ENCODE peak calls at places on chromosomes 12 and 14, in four cellular contexts. S, T, N and U are unnamed samples.

GRCh38 chr12:3458041-3458440 is 33.0 kb upstream of the PRMT8 start:
- DNase-seq in T (no peak), N (no peak), S (no peak), U (no peak)

GRCh38 chr14:33730163-33730562 is 220.7 kb downstream of the EGLN3 start:
- DNase-seq in N (no peak), T (no peak), S (no peak), U (no peak)

GRCh38 chr12:499837-500458 is 40.2 kb downstream of the B4GALNT3 start:
- DNase-seq in T (no peak), S (no peak), N (no peak), U (no peak)

GRCh38 chr14:31303654-31304053 is 96.1 kb upstream of the HECTD1 start:
- DNase-seq in S (no peak), N (no peak), T (no peak), U (no peak)

GRCh38 chr14:49203676-49204075 is 382.5 kb downstream of the RPS29 start:
- DNase-seq in S (no peak), T (no peak), N (no peak), U (no peak)

GRCh38 chr12:62769076-62769619 is 165.8 kb downstream of the PPM1H start:
- DNase-seq in T (no peak), S (no peak), N (no peak), U (no peak)

GRCh38 chr12:114698566-114699163 is 14.7 kb upstream of the TBX3 start:
- DNase-seq in T (no peak), N (peak; percentile 64), S (no peak), U (no peak)

GRCh38 chr12:117189725-117190209 is 503 bp downstream of the FBXO21 start:
- DNase-seq in N (peak; percentile 40), T (peak; percentile 34), S (peak; percentile 24), U (no peak)

GRCh38 chr12:62259311-62259992 is 752 bp upstream of the USP15 start:
- DNase-seq in S (peak; percentile 37), T (no peak), N (no peak), U (no peak)

GRCh38 chr14:72741836-72742681 is 151.8 kb downstream of the DPF3 start:
- DNase-seq in T (peak; percentile 85), S (no peak), N (no peak), U (no peak)

GRCh38 chr14:51929920-51930682 is 59.2 kb upstream of the RTRAF start:
- DNase-seq in N (no peak), T (no peak), S (no peak), U (no peak)

GRCh38 chr14:87573581-87573980 is 419.4 kb downstream of the GALC start:
- DNase-seq in T (no peak), N (no peak), S (no peak), U (no peak)

GRCh38 chr12:590206-590750 is 73.0 kb downstream of the NINJ2 start:
- DNase-seq in S (no peak), N (no peak), T (no peak), U (no peak)

GRCh38 chr12:116481726-116482125 is 77.5 kb upstream of the MAP1LC3B2 start:
- DNase-seq in S (no peak), T (no peak), N (no peak), U (no peak)

GRCh38 chr12:126999352-126999751 is 1267.6 kb upstream of the TMEM132C start:
- DNase-seq in N (no peak), T (no peak), S (no peak), U (no peak)

GRCh38 chr12:2451025-2451424 is 343.7 kb upstream of the FKBP4 start:
- DNase-seq in N (no peak), T (no peak), S (no peak), U (no peak)

GRCh38 chr12:2963154-2963759 is 4.1 kb downstream of the TEAD4 start:
- DNase-seq in N (peak; percentile 63), S (peak; percentile 96), T (peak; percentile 22), U (no peak)

GRCh38 chr12:123227581-123228258 is 5.2 kb downstream of the MPHOSPH9 start:
- DNase-seq in N (no peak), S (no peak), T (no peak), U (no peak)

GRCh38 chr14:31788340-31788739 is 227.1 kb downstream of the NUBPL start:
- DNase-seq in N (no peak), T (no peak), S (no peak), U (no peak)

GRCh38 chr14:61515436-61516124 is 179.7 kb upstream of the HIF1A start:
- DNase-seq in N (no peak), S (no peak), T (no peak), U (no peak)

GRCh38 chr12:537772-538171 is 78.0 kb downstream of the B4GALNT3 start:
- DNase-seq in T (no peak), S (no peak), N (no peak), U (no peak)

GRCh38 chr14:65222434-65222833 is 120.1 kb upstream of the MAX start:
- DNase-seq in S (no peak), T (peak; percentile 65), N (peak; percentile 69), U (no peak)

GRCh38 chr12:28998662-28999120 is 150.4 kb upstream of the FAR2 start:
- DNase-seq in N (no peak), T (peak; percentile 14), S (peak; percentile 3), U (no peak)

GRCh38 chr12:125467363-125467762 is 402.1 kb downstream of the AACS start:
- DNase-seq in T (no peak), N (no peak), S (no peak), U (no peak)

GRCh38 chr14:67622675-67623074 is 3.0 kb downstream of the ARG2 start:
- DNase-seq in S (peak; percentile 85), T (peak; percentile 71), N (peak; percentile 25), U (no peak)

DNA sequence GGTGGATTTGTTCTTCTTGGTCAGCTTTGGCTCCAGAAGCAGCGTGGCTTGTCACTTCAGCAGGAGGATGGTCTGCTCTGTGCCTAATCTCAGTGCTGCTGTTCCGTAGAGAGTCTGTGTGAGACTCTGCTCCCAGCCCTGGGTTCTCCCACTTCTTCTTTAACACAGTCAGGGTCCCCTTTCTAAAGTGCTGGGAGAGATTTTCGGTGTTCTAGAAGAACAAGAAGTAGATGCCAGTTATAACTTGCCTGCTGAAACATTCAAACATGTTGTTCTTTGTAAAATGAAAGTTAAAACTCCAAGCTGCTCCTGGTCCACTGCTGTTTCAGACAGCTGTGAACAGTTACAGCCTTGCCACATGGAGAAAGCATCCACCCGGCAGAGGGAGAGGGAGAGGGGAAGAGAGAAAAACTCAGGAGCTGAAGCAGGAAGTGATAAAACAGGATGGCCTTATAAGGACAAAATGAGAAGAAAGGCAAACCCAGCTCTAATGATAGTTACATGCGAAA is 55.2 kb upstream of the CERS5 start:
- DNase-seq in T (peak; percentile 84), N (peak; percentile 31), S (no peak), U (no peak)
- TF ChIP-seq NR2C2 in T (no peak), N (no peak), S (no peak), U (no peak)

GRCh38 chr12:53970451-53970850 is 2.5 kb upstream of the HOXC11 start:
- DNase-seq in S (no peak), T (no peak), N (no peak), U (no peak)

GRCh38 chr12:53971129-53971528 is 1.8 kb upstream of the HOXC11 start:
- DNase-seq in N (no peak), S (no peak), T (no peak), U (no peak)

GRCh38 chr12:53968214-53969127 is 4.5 kb upstream of the HOXC11 start:
- DNase-seq in T (no peak), N (no peak), S (no peak), U (no peak)

GRCh38 chr12:53971686-53972085 is 1.2 kb upstream of the HOXC11 start:
- DNase-seq in T (no peak), N (no peak), S (no peak), U (no peak)

DNA sequence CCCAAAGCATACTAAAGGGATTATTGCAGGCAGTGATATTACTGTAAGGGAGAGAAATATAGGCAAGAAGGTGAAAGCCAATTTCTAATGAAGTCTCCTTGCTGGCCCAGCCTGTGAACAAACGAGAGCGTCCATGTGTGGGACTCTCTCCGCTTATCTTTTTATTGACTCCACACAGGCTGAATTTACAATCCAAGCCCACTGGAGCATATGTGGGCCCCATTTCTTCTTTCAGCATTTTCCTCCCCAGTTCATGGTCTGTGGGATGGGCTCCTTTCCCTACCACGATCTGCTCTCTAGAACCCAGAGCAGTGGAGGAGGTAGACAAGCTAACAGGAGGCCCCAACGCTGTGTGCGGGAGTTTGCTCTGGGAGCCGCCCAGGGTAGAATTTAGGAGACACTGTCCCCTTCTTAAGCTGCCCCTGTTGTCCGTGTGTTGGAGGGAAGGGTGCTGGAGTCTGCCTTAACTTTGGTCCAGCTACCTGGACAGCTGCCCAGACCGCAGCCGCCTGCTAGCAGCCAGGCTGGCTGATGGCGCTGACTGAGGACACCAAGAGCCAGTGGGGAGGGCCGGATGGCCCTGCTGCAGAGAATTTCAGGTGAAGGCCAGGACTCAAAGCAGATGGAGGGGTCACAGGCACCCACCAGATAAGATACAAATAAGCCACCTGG is 3.2 kb upstream of the HOXC11 start:
- DNase-seq in S (no peak), T (no peak), N (no peak), U (no peak)
- TF ChIP-seq NR2C2 in S (no peak), T (no peak), N (no peak), U (no peak)

GRCh38 chr12:113439301-113439597 is 17.1 kb downstream of the SDSL start:
- DNase-seq in N (no peak), T (no peak), S (no peak), U (no peak)

GRCh38 chr12:113438523-113439300 is 16.5 kb downstream of the SDSL start:
- DNase-seq in N (no peak), T (no peak), S (no peak), U (no peak)

GRCh38 chr12:113440336-113440735 is 18.2 kb downstream of the SDSL start:
- DNase-seq in T (no peak), N (no peak), S (no peak), U (no peak)

GRCh38 chr12:113440947-113441782 is 19.0 kb downstream of the SDSL start:
- DNase-seq in N (no peak), T (no peak), S (no peak), U (no peak)

GRCh38 chr12:113439606-113440030 is 17.4 kb downstream of the SDSL start:
- DNase-seq in S (peak; percentile 40), N (peak; percentile 85), T (peak; percentile 58), U (no peak)
- TF ChIP-seq NR2C2 in S (no peak), N (no peak), T (no peak), U (no peak)

GRCh38 chr14:99129211-99129696 is 142.7 kb downstream of the BCL11B start:
- DNase-seq in S (no peak), T (no peak), N (no peak), U (no peak)

GRCh38 chr14:99125616-99126431 is 146.2 kb downstream of the BCL11B start:
- DNase-seq in N (no peak), T (no peak), S (peak; percentile 6), U (no peak)

GRCh38 chr14:99127651-99128167 is 144.3 kb downstream of the BCL11B start:
- DNase-seq in S (no peak), N (no peak), T (no peak), U (no peak)

GRCh38 chr14:99129998-99130397 is 142.0 kb downstream of the BCL11B start:
- DNase-seq in N (no peak), T (no peak), S (no peak), U (no peak)

DNA sequence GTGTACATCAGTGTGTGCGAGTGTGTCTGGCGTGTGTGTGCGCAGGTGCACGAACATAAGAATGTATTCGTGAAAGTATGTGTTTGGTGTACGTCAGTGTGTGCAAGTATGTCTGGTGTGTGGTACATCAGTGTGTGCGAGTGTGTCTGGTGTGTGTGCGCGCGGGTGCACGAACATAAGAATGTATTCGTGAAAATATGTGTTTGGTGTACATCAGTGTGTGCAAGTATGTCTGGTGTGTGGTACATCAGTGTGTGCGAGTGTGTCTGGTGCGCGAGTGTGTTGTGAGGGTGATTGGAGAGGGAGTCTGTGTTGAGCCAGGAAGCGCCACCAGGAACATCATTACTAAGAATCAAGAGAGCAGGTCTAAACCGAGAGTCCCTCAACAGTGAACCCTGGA is 143.8 kb downstream of the BCL11B start:
- DNase-seq in N (no peak), T (no peak), S (no peak), U (no peak)
- TF ChIP-seq NR2C2 in N (no peak), T (no peak), S (no peak), U (no peak)